ENCODE peak calls at places on chromosomes 11 and 22, in seven cellular contexts. M, V, A, Z, S, L and F are unnamed samples.

GRCh38 chr11:56705784-56706396 is 7.0 kb downstream of the OR9G1 start:
- DNase-seq in L (no peak), S (no peak), Z (no peak), A (no peak), M (no peak), V (no peak), F (no peak)

GRCh38 chr11:131033151-131033651 is 116.9 kb upstream of the SNX19 start:
- DNase-seq in M (peak), V (no peak), Z (no peak), A (peak), L (peak), S (no peak), F (peak)

GRCh38 chr11:94851864-94852581 is 83.9 kb downstream of the AMOTL1 start:
- DNase-seq in M (no peak), Z (no peak), L (no peak), V (no peak), S (no peak), A (no peak), F (no peak)

GRCh38 chr11:3808846-3809623 is 675 bp downstream of the PGAP2 start:
- DNase-seq in M (peak), Z (no peak), L (peak), V (peak), A (peak), S (peak), F (peak)

GRCh38 chr11:26867286-26867685 is 126.6 kb upstream of the FIBIN start:
- DNase-seq in V (no peak), S (no peak), Z (no peak), A (no peak), L (no peak), M (no peak), F (no peak)

GRCh38 chr11:70448983-70449567 is 50.7 kb downstream of the CTTN start:
- DNase-seq in S (no peak), L (no peak), V (no peak), Z (no peak), M (peak), A (peak), F (no peak)

GRCh38 chr11:64892411-64892831 is 14.0 kb upstream of the EHD1 start:
- DNase-seq in L (no peak), Z (no peak), S (no peak), M (no peak), V (no peak), A (no peak), F (no peak)

GRCh38 chr22:36612458-36612857 is 83.5 kb upstream of the EIF3D start:
- DNase-seq in S (no peak), V (no peak), Z (no peak), L (no peak), M (no peak), A (no peak), F (no peak)

GRCh38 chr22:49240472-49240871 is 587.2 kb downstream of the BRD1 start:
- DNase-seq in Z (peak), M (no peak), S (no peak), A (no peak), V (no peak), L (no peak), F (no peak)

GRCh38 chr11:78432058-78432515 is 14.5 kb upstream of the GAB2 start:
- DNase-seq in V (no peak), M (peak), L (no peak), S (no peak), Z (no peak), A (no peak), F (no peak)

GRCh38 chr11:9972917-9973504 is 309.1 kb downstream of the SWAP70 start:
- DNase-seq in A (peak), Z (no peak), S (no peak), M (peak), L (peak), V (peak), F (peak)

GRCh38 chr11:133713406-133713805 is 131.9 kb downstream of the SPATA19 start:
- DNase-seq in S (no peak), A (no peak), L (no peak), Z (no peak), M (no peak), V (no peak), F (no peak)

GRCh38 chr11:133710241-133710640 is 135.1 kb downstream of the SPATA19 start:
- DNase-seq in S (no peak), Z (peak), M (no peak), A (no peak), L (no peak), V (no peak), F (no peak)

GRCh38 chr11:133710681-133711240 is 134.6 kb downstream of the SPATA19 start:
- DNase-seq in M (no peak), L (no peak), Z (peak), V (no peak), A (no peak), S (no peak), F (no peak)

GRCh38 chr11:133712235-133712634 is 133.1 kb downstream of the SPATA19 start:
- DNase-seq in M (no peak), S (no peak), L (no peak), A (no peak), V (no peak), Z (no peak), F (no peak)

DNA sequence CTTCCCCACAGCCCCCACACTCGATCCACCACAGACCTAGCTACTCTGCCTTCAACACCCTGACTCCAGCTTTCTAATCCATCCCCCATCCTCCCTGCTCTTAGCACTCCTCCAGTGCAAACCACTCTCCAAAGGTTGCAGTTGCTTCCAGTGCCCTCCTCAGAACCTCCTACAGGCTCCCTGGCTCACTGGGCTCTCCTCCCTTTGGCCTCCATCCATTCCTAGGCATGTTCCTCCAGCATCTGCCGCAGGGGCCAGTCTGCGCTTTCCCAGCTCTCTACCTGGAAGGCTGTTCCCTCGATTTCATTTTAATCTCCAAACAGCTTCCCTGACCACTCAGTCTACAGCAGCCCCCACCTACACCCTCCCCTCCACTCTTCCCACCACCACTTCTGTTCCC is 133.8 kb downstream of the SPATA19 start:
- DNase-seq in V (no peak), L (no peak), S (no peak), A (no peak), M (no peak), Z (peak), F (no peak)
- TF ChIP-seq SIN3A in V (no peak), L (no peak), S (no peak), A (no peak), M (no peak), Z (no peak), F (no peak)

DNA sequence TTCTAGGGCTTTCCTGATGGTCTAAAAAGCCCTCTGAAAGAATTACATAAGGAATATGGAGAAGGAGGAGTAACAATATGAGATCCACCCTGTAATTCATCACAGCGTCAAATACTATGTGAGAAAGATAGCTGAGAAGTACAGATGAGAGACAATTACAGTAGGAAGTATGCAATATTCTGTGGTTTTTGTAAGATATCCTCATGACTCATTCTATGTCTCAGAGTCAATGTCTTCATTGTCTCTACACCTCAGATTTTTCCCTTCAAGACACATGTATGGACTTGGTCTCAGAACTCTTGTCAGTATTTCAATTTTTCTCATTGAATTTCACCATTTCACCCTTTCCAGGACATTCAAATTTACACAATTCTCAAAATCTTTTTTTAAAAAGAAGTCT is 343.3 kb upstream of the CTSC start:
- DNase-seq in A (peak), Z (no peak), M (no peak), L (no peak), S (no peak), V (no peak), F (no peak)
- TF ChIP-seq SIN3A in A (no peak), Z (no peak), M (no peak), L (no peak), S (no peak), V (no peak), F (no peak)

GRCh38 chr22:29299136-29299900 is 7.1 kb upstream of the GAS2L1 start:
- DNase-seq in Z (no peak), V (no peak), S (no peak), M (no peak), L (no peak), A (no peak), F (no peak)
- TF ChIP-seq SIN3A in Z (no peak), V (no peak), S (no peak), M (no peak), L (no peak), A (no peak), F (no peak)

DNA sequence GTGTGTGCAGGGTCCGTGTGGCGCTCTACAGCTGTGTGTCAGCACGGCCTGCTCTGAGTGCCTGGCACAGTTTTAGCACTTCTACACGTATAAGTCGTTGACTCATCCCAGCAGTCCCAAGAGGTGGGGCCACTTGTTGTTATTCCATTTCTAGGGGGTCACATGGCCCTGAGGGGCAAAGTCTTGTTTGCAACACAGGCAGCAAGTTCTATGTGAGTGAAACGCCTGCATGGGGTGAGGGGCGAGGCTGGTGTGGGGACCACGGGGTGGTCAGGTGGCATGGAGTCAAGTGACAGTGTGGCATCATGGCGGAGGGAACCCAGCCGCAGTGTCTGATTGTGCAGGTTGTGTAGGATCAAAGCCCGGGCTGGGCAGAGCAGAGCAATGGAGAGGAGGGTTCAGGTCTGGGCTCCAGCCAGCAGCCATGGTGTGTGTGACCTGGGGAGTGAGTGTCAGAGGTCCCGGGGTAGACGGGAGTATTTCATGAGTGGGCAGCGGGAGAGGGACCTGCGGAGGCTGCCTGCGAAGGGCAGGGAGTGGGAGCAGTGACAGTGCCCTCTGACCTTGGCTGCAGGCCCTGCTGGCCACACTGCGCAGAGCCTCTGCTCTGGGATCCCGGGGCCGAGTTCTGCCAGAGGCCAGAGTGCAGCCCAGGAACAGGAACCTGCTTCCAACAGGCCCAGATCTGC is 27.9 kb downstream of the SHANK3 start:
- DNase-seq in A (no peak), Z (no peak), S (no peak), M (no peak), L (peak), V (no peak), F (no peak)
- TF ChIP-seq SIN3A in A (no peak), Z (no peak), S (no peak), M (no peak), L (peak), V (no peak), F (no peak)

GRCh38 chr11:72781063-72781312 is 12.9 kb downstream of the STARD10 start:
- DNase-seq in V (no peak), M (no peak), Z (peak), L (no peak), A (no peak), S (no peak), F (no peak)
- TF ChIP-seq SIN3A in V (no peak), M (no peak), Z (no peak), L (no peak), A (no peak), S (no peak), F (no peak)

GRCh38 chr22:20761536-20761935 is 12.4 kb upstream of the SERPIND1 start:
- DNase-seq in A (no peak), Z (no peak), S (no peak), L (no peak), M (no peak), V (no peak), F (no peak)
- TF ChIP-seq SIN3A in A (no peak), Z (no peak), S (no peak), L (no peak), M (no peak), V (no peak), F (no peak)